ENCODE peak calls at places on chromosomes 13 and 19, in four cellular contexts. M is HepG2, O is HCT116, N is K562. I is an unnamed sample. For H3K9me3, the result is how much of the 10 kb centered on the place peaks cover.

GRCh38 chr19:18648971-18649310 is 12.1 kb downstream of the KLHL26 start:
- DNase-seq in M (no peak), O (no peak), N (no peak), I (no peak)

GRCh38 chr13:48505597-48506091 is 27.2 kb downstream of the RCBTB2 start:
- DNase-seq in M (no peak), O (no peak), N (no peak), I (no peak)

GRCh38 chr13:19181621-19182485 is at the start of gene TUBA3C:
- DNase-seq in M (no peak), O (no peak), N (peak), I (no peak)

GRCh38 chr19:9838324-9838723 is 3.2 kb downstream of the PIN1 start:
- DNase-seq in M (no peak), O (no peak), N (no peak), I (no peak)

GRCh38 chr19:38455031-38455430 is 21.5 kb downstream of the RYR1 start:
- DNase-seq in M (peak), O (no peak), N (no peak), I (no peak)

GRCh38 chr13:75437582-75438318 is 44.2 kb downstream of the TBC1D4 start:
- DNase-seq in M (no peak), O (no peak), N (no peak), I (no peak)

GRCh38 chr19:35718345-35719041 is 690 bp downstream of the KMT2B start:
- DNase-seq in M (no peak), O (no peak), N (no peak), I (no peak)

GRCh38 chr19:3699071-3699740 is 1.1 kb downstream of the PIP5K1C start:
- DNase-seq in M (no peak), O (no peak), N (peak), I (no peak)

GRCh38 chr13:114043421-114044053 is 69.7 kb upstream of the C13orf46 start:
- DNase-seq in M (peak), O (no peak), N (no peak), I (no peak)

GRCh38 chr13:39938591-39938990 is 283.1 kb downstream of the COG6 start:
- DNase-seq in M (no peak), O (no peak), N (no peak), I (no peak)

GRCh38 chr13:23509781-23510543 is 60.2 kb upstream of the TNFRSF19 start:
- DNase-seq in M (no peak), O (no peak), N (no peak), I (no peak)

GRCh38 chr19:30691767-30692516 is 319.8 kb downstream of the ZNF536 start:
- DNase-seq in M (no peak), O (no peak), N (no peak), I (no peak)

GRCh38 chr13:113942591-113943103 is 31.2 kb downstream of the C13orf46 start:
- DNase-seq in M (no peak), O (no peak), N (no peak), I (no peak)

GRCh38 chr19:10724573-10725071 is 6.7 kb downstream of the DNM2 start:
- DNase-seq in M (no peak), O (no peak), N (no peak), I (no peak)

GRCh38 chr13:75481176-75482069 is 546 bp downstream of the TBC1D4 start:
- DNase-seq in M (no peak), O (no peak), N (peak), I (no peak)

GRCh38 chr13:113061796-113062425 is 43.7 kb upstream of the F7 start:
- DNase-seq in M (no peak), O (no peak), N (no peak), I (no peak)

GRCh38 chr13:43874512-43875092 is 4.9 kb downstream of the CCDC122 start:
- DNase-seq in M (no peak), O (no peak), N (peak), I (no peak)

GRCh38 chr19:17491287-17491686 is 20.2 kb upstream of the PGLS start:
- DNase-seq in M (no peak), O (no peak), N (no peak), I (no peak)

GRCh38 chr19:30076101-30076551 is 134.1 kb downstream of the URI1 start:
- DNase-seq in M (no peak), O (no peak), N (no peak), I (no peak)

GRCh38 chr13:26480246-26480855 is 77.1 kb upstream of the WASF3 start:
- DNase-seq in M (no peak), O (no peak), N (no peak), I (no peak)

GRCh38 chr13:111397202-111397880 is 76.9 kb downstream of the TEX29 start:
- DNase-seq in M (no peak), O (no peak), N (no peak), I (no peak)

GRCh38 chr13:84946144-84946543 is 853.1 kb downstream of the SLITRK6 start:
- DNase-seq in M (no peak), O (no peak), N (no peak), I (no peak)

GRCh38 chr13:32735859-32736258 is 149.6 kb downstream of the PDS5B start:
- DNase-seq in M (peak), O (no peak), N (no peak), I (no peak)

GRCh38 chr19:39390460-39390758 is 497 bp downstream of the PAF1 start:
- DNase-seq in M (no peak), O (peak), N (no peak), I (no peak)

GRCh38 chr13:51950722-51951121 is 60.5 kb downstream of the ATP7B start:
- DNase-seq in M (no peak), O (no peak), N (no peak), I (no peak)

GRCh38 chr13:77026255-77026782 is 640 bp downstream of the FBXL3 start:
- DNase-seq in M (peak), O (peak), N (peak), I (no peak)

GRCh38 chr19:18494267-18494607 is 27.6 kb downstream of the ELL start:
- DNase-seq in M (no peak), O (no peak), N (no peak), I (no peak)

GRCh38 chr19:2312819-2313501 is 5.0 kb upstream of the LINGO3 start:
- DNase-seq in M (no peak), O (no peak), N (no peak), I (no peak)

GRCh38 chr13:41587490-41587889 is 130.1 kb downstream of the RGCC start:
- DNase-seq in M (no peak), O (no peak), N (no peak), I (no peak)

GRCh38 chr19:35937345-35938281 is 1.4 kb downstream of the LRFN3 start:
- DNase-seq in M (no peak), O (no peak), N (no peak), I (no peak)

GRCh38 chr13:50916701-50917184 is 7.2 kb downstream of the RNASEH2B start:
- DNase-seq in M (no peak), O (no peak), N (no peak), I (no peak)

GRCh38 chr13:28333204-28333900 is 161.6 kb downstream of the FLT1 start:
- DNase-seq in M (no peak), O (no peak), N (no peak), I (no peak)

GRCh38 chr19:40419066-40419612 is 6.0 kb upstream of the PRX start:
- DNase-seq in M (no peak), O (no peak), N (no peak), I (no peak)

GRCh38 chr19:40420766-40421467 is 4.9 kb downstream of the SERTAD1 start:
- DNase-seq in M (peak), O (peak), N (peak), I (no peak)

GRCh38 chr19:40419780-40420179 is 6.0 kb downstream of the SERTAD1 start:
- DNase-seq in M (no peak), O (no peak), N (no peak), I (no peak)

GRCh38 chr19:40421468-40421778 is 4.4 kb downstream of the SERTAD1 start:
- DNase-seq in M (no peak), O (no peak), N (no peak), I (no peak)

GRCh38 chr19:40420451-40420765 is 5.4 kb downstream of the SERTAD1 start:
- DNase-seq in M (no peak), O (no peak), N (no peak), I (no peak)
- TF ChIP-seq CTCF in M (no peak), O (no peak), N (no peak), I (no peak)

DNA sequence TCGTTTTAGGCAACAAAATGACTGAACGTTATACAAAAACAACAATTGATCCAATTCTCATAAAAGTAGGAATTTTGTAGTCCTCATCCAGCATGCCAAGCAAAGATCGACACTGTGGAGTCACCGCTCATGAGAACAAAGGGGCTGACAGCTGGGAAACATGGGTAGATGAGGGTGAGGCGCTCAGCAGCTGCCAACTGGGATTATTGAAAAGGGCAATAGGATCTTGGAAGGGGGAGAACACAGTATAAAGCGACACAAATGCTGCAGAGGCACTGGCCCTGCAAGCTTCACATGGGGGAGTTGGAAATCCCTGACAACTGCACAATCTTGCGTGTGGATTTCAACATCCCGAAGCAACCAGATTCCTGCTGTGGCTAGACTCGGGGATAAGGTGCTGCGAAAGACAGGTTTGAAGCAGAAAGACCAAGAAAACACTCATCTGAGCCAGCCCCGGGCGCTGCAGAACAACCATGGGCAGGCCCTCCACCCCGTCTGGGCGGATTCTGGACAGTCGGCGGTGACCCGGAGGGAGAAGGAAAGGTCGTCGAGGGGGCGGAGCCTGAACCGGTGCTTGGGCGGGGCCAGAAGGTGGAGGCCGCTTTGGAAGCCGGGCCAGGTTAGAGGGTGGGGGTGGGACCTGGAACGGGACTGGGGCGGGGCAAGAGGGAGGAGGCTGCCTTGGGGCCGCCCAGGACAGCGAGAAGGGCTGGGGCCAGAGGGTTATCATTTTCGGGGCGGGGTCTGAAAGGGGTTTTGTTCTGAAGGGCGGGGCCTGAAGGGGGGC is 5.2 kb upstream of the ZNF765 start:
- DNase-seq in M (no peak), O (no peak), N (peak), I (no peak)
- H3K9me3 ChIP-seq in M (under half), O (under half), N (under half), I (under half)

DNA sequence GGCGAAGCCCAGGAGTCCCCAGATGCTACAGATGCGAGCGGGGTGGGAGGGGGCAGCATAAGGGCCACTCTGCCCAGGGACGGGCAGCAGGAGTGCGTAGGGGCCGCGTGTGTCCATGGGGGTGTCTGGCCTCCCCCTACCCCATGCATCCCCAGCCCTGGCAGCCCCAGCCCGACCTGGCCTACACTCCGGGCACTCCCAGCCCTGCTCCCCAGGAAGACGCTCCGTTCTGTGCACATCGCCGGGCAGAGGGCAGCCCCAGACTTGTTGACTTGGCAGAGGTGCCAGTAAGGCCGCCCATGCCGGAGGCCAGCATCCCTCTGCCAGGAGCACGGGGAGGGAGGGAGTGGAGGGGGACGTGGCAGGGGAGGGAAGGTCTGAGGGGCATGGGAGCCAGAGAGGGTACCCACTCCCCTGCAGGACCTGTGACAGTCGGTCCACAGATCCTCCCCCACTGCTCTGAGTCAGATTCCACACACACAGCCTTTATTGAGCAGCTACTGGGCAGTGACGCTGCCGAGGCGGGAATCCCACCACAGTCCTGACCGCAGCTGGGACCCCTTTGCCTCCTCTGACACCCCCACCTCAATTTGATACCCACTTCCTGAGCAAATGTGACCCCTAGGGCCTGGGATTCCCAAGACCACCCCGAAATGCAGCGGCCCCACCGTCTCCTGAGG is 1.8 kb upstream of the NKPD1 start:
- DNase-seq in M (no peak), O (no peak), N (no peak), I (no peak)
- TF ChIP-seq TCF7L2 in M (no peak), O (no peak), N (no peak), I (no peak)

DNA sequence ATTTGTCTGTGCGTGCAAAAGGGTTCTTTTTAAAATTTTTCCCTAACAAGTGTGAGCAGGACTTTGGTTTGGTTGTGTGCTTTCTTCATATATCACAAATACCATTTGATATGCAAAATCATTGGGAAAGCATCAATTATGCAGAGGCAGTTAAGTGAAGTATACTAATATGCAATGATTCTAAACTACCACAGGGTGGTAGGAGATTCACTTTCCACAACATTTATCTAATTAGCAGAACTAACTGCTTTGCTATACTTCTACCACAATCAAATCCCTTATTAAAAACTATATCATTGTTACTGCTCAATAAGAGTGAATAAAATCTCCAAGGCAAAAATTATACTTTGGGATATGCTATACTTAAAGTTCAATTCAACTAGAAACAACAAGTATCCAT is 2738.9 kb upstream of the PCDH20 start:
- DNase-seq in M (no peak), O (peak), N (no peak), I (no peak)
- TF ChIP-seq CTCF in M (no peak), O (peak), N (no peak), I (peak)

GRCh38 chr19:14733574-14733973 is 43.7 kb downstream of the ZNF333 start:
- DNase-seq in M (no peak), O (no peak), N (no peak), I (no peak)
- H3K9me3 ChIP-seq in M (under half), O (under half), N (under half), I (under half)

GRCh38 chr13:36026556-36026955 is 104.6 kb downstream of the DCLK1 start:
- DNase-seq in M (no peak), O (no peak), N (no peak), I (no peak)

GRCh38 chr13:36030670-36031331 is 100.4 kb downstream of the DCLK1 start:
- DNase-seq in M (no peak), O (no peak), N (no peak), I (no peak)

GRCh38 chr13:36028359-36028758 is 102.8 kb downstream of the DCLK1 start:
- DNase-seq in M (no peak), O (no peak), N (no peak), I (no peak)

GRCh38 chr13:36031490-36031889 is 99.7 kb downstream of the DCLK1 start:
- DNase-seq in M (no peak), O (no peak), N (no peak), I (no peak)

DNA sequence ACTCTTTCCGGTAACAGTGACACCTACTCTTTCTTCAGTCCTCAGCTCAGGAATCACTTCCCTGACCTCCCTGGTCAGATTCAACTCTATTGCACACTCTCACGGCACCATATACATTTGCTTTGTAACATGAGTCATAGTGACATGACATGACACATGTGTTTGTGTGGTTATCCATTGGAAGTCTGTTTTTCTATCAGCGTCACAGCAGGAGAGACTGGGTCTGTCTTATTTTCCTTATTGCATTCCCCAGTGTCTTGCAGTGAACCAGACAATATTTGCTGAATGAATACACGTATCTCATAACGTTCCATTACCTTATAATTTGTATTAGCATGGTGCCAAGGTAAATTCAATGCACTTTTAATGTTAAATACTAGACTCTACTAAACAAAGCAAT is 102.0 kb downstream of the DCLK1 start:
- DNase-seq in M (no peak), O (no peak), N (no peak), I (no peak)
- TF ChIP-seq TCF7L2 in M (no peak), O (no peak), N (no peak), I (no peak)

GRCh38 chr13:46801831-46802230 is 4.9 kb upstream of the ESD start:
- DNase-seq in M (no peak), O (no peak), N (no peak), I (no peak)

GRCh38 chr13:46799139-46799538 is 2.2 kb upstream of the ESD start:
- DNase-seq in M (peak), O (no peak), N (no peak), I (no peak)

GRCh38 chr13:46803586-46803985 is 6.6 kb upstream of the ESD start:
- DNase-seq in M (no peak), O (no peak), N (no peak), I (no peak)

DNA sequence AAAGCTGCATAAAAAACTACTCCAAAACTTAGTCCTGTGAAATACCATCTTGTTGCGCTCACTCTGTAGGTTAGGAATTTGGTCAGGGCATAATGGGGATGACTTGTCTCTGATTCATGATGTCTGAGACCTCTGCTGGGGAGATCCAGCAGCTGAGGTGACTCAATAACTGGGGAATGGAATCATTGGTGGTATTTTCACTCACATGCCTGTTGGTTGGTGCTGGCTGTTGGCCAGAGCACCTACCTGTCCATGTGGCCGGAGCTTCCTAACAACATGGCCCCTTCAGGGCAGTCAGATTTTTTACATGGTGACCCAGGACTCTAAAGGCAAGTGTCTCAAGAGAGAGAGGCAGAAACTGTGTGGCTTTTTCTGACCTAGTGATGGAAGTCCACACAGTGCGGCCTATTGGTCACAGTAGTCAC is 7.4 kb upstream of the ESD start:
- DNase-seq in M (peak), O (peak), N (no peak), I (peak)
- TF ChIP-seq CTCF in M (no peak), O (no peak), N (no peak), I (no peak)

I was measured in Panc1.